ENCODE peak calls at places on chromosomes 4 and X, in five cellular contexts. One of them, this sample, is unnamed.

GRCh38 chr4:140893939-140894338 is 137.8 kb upstream of the TBC1D9 start:
- DNase-seq in NCI-H2081: no peak
- DNase-seq in upper lobe of right lung: no peak
- DNase-seq in Caki2: no peak
- DNase-seq in HepG2: no peak
- DNase-seq in this sample: no peak

GRCh38 chr4:15232725-15233597 is 194.9 kb upstream of the C1QTNF7 start:
- DNase-seq in HepG2: peak; percentile 33
- DNase-seq in NCI-H2081: peak; percentile 12
- DNase-seq in Caki2: no peak
- DNase-seq in upper lobe of right lung: no peak
- DNase-seq in this sample: no peak

GRCh38 chrX:102846544-102847236 is 90.4 kb upstream of the RAB40AL start:
- DNase-seq in Caki2: no peak
- DNase-seq in HepG2: no peak
- DNase-seq in upper lobe of right lung: no peak
- DNase-seq in NCI-H2081: no peak
- DNase-seq in this sample: no peak

GRCh38 chr4:170887396-170887795 is 797.6 kb upstream of the AADAT start:
- DNase-seq in HepG2: no peak
- DNase-seq in upper lobe of right lung: no peak
- DNase-seq in Caki2: no peak
- DNase-seq in NCI-H2081: no peak
- DNase-seq in this sample: no peak

GRCh38 chr4:2954358-2955185 is 8.6 kb downstream of the NOP14 start:
- DNase-seq in HepG2: no peak
- DNase-seq in Caki2: no peak
- DNase-seq in NCI-H2081: no peak
- DNase-seq in upper lobe of right lung: no peak
- DNase-seq in this sample: no peak

GRCh38 chrX:147376601-147377387 is 534.9 kb upstream of the FMR1 start:
- DNase-seq in Caki2: no peak
- DNase-seq in NCI-H2081: no peak
- DNase-seq in upper lobe of right lung: no peak
- DNase-seq in HepG2: no peak
- DNase-seq in this sample: peak; percentile 95

GRCh38 chr4:26619784-26620183 is 35.9 kb downstream of the TBC1D19 start:
- DNase-seq in upper lobe of right lung: no peak
- DNase-seq in NCI-H2081: no peak
- DNase-seq in HepG2: no peak
- DNase-seq in Caki2: peak; percentile 4
- DNase-seq in this sample: no peak

GRCh38 chr4:77917075-77917474 is 54.4 kb downstream of the MRPL1 start:
- DNase-seq in Caki2: no peak
- DNase-seq in NCI-H2081: no peak
- DNase-seq in upper lobe of right lung: no peak
- DNase-seq in HepG2: no peak
- DNase-seq in this sample: no peak

GRCh38 chr4:55827582-55827981 is 8.0 kb downstream of the EXOC1L start:
- DNase-seq in upper lobe of right lung: no peak
- DNase-seq in Caki2: no peak
- DNase-seq in HepG2: no peak
- DNase-seq in NCI-H2081: no peak
- DNase-seq in this sample: no peak

GRCh38 chrX:70762285-70762684 is 146.2 kb downstream of the TEX11 start:
- DNase-seq in NCI-H2081: no peak
- DNase-seq in HepG2: no peak
- DNase-seq in upper lobe of right lung: no peak
- DNase-seq in Caki2: no peak
- DNase-seq in this sample: no peak

GRCh38 chr4:17647927-17648326 is 33.5 kb downstream of the MED28 start:
- DNase-seq in NCI-H2081: no peak
- DNase-seq in upper lobe of right lung: no peak
- DNase-seq in HepG2: no peak
- DNase-seq in Caki2: no peak
- DNase-seq in this sample: no peak

GRCh38 chr4:110289601-110290100 is 91.2 kb upstream of the ELOVL6 start:
- DNase-seq in HepG2: no peak
- DNase-seq in upper lobe of right lung: no peak
- DNase-seq in NCI-H2081: no peak
- DNase-seq in Caki2: no peak
- DNase-seq in this sample: no peak

GRCh38 chr4:159305129-159305528 is 202.2 kb downstream of the RAPGEF2 start:
- DNase-seq in NCI-H2081: no peak
- DNase-seq in HepG2: no peak
- DNase-seq in Caki2: no peak
- DNase-seq in upper lobe of right lung: no peak
- DNase-seq in this sample: no peak

GRCh38 chrX:120269379-120270035 is 18.9 kb downstream of the ZBTB33 start:
- DNase-seq in HepG2: no peak
- DNase-seq in NCI-H2081: no peak
- DNase-seq in Caki2: no peak
- DNase-seq in upper lobe of right lung: no peak
- DNase-seq in this sample: no peak

GRCh38 chr4:2260336-2261109 is 1.4 kb downstream of the MXD4 start:
- DNase-seq in HepG2: no peak
- DNase-seq in upper lobe of right lung: peak; percentile 62
- DNase-seq in NCI-H2081: no peak
- DNase-seq in Caki2: no peak
- DNase-seq in this sample: no peak

GRCh38 chr4:156970501-156971167 is 965 bp downstream of the PDGFC start:
- DNase-seq in HepG2: peak; percentile 61
- DNase-seq in upper lobe of right lung: peak; percentile 85
- DNase-seq in Caki2: no peak
- DNase-seq in NCI-H2081: no peak
- DNase-seq in this sample: peak; percentile 1

GRCh38 chr4:40976343-40976742 is 226.6 kb downstream of the NSUN7 start:
- DNase-seq in HepG2: peak; percentile 57
- DNase-seq in Caki2: peak; percentile 24
- DNase-seq in NCI-H2081: peak; percentile 56
- DNase-seq in upper lobe of right lung: no peak
- DNase-seq in this sample: peak; percentile 18

GRCh38 chr4:8504279-8505007 is 63.9 kb downstream of the TRMT44 start:
- DNase-seq in NCI-H2081: peak; percentile 57
- DNase-seq in upper lobe of right lung: no peak
- DNase-seq in Caki2: no peak
- DNase-seq in HepG2: peak; percentile 10
- DNase-seq in this sample: no peak

GRCh38 chr4:95432466-95432865 is 116.3 kb downstream of the UNC5C start:
- DNase-seq in Caki2: no peak
- DNase-seq in HepG2: no peak
- DNase-seq in NCI-H2081: no peak
- DNase-seq in upper lobe of right lung: no peak
- DNase-seq in this sample: no peak

GRCh38 chrX:22059800-22060199 is 27.7 kb downstream of the PHEX start:
- DNase-seq in Caki2: no peak
- DNase-seq in NCI-H2081: no peak
- DNase-seq in upper lobe of right lung: no peak
- DNase-seq in HepG2: no peak
- DNase-seq in this sample: no peak

GRCh38 chr4:70746179-70746839 is 24.5 kb downstream of the RUFY3 start:
- DNase-seq in NCI-H2081: no peak
- DNase-seq in HepG2: no peak
- DNase-seq in Caki2: peak; percentile 55
- DNase-seq in upper lobe of right lung: peak; percentile 77
- DNase-seq in this sample: no peak

GRCh38 chr4:55615008-55615407 is 21.1 kb downstream of the NMU start:
- DNase-seq in Caki2: no peak
- DNase-seq in upper lobe of right lung: no peak
- DNase-seq in HepG2: no peak
- DNase-seq in NCI-H2081: no peak
- DNase-seq in this sample: no peak

GRCh38 chrX:9318213-9318612 is 146.6 kb upstream of the TBL1X start:
- DNase-seq in HepG2: no peak
- DNase-seq in Caki2: no peak
- DNase-seq in NCI-H2081: no peak
- DNase-seq in upper lobe of right lung: no peak
- DNase-seq in this sample: no peak

GRCh38 chr4:110196206-110196870 is 2.1 kb downstream of the ELOVL6 start:
- DNase-seq in HepG2: peak; percentile 41
- DNase-seq in NCI-H2081: peak; percentile 21
- DNase-seq in upper lobe of right lung: peak; percentile 83
- DNase-seq in Caki2: peak; percentile 68
- DNase-seq in this sample: no peak

GRCh38 chr4:74967324-74967723 is 34.4 kb downstream of the PARM1 start:
- DNase-seq in Caki2: no peak
- DNase-seq in HepG2: no peak
- DNase-seq in upper lobe of right lung: no peak
- DNase-seq in NCI-H2081: no peak
- DNase-seq in this sample: no peak

GRCh38 chr4:12324965-12325364 is 896.3 kb upstream of the HS3ST1 start:
- DNase-seq in NCI-H2081: no peak
- DNase-seq in HepG2: no peak
- DNase-seq in Caki2: no peak
- DNase-seq in upper lobe of right lung: no peak
- DNase-seq in this sample: no peak

GRCh38 chr4:183968502-183968901 is 63.4 kb downstream of the STOX2 start:
- DNase-seq in Caki2: no peak
- DNase-seq in HepG2: no peak
- DNase-seq in NCI-H2081: no peak
- DNase-seq in upper lobe of right lung: no peak
- DNase-seq in this sample: no peak